ENCODE peak calls at places on chromosomes 16 and 17, in seven cellular contexts. O, C, A, Q, D, J and W are unnamed samples.

GRCh38 chr17:1617620-1618174 is 10.9 kb downstream of the SLC43A2 start:
- DNase-seq in J (no peak), D (peak), A (no peak), Q (peak), C (no peak), O (peak), W (no peak)

GRCh38 chr16:22417019-22417418 is 42.6 kb upstream of the CDR2 start:
- DNase-seq in J (no peak), A (no peak), O (no peak), C (no peak), Q (no peak), D (no peak), W (no peak)

GRCh38 chr16:89187337-89188063 is 12.8 kb downstream of the SLC22A31 start:
- DNase-seq in Q (peak), J (peak), D (no peak), C (peak), A (no peak), O (no peak), W (no peak)

GRCh38 chr17:40218740-40219072 is 398 bp upstream of the WIPF2 start:
- DNase-seq in J (peak), D (peak), Q (peak), A (peak), C (peak), O (peak), W (peak)

GRCh38 chr17:77442976-77443742 is 302.4 kb downstream of the SEC14L1 start:
- DNase-seq in J (peak), C (no peak), A (no peak), D (no peak), O (no peak), Q (no peak), W (no peak)

GRCh38 chr17:19284005-19284959 is 47.1 kb downstream of the EPN2 start:
- DNase-seq in D (peak), Q (no peak), A (no peak), J (no peak), C (peak), O (no peak), W (no peak)

GRCh38 chr16:10180771-10181163 is 1.5 kb downstream of the GRIN2A start:
- DNase-seq in A (no peak), D (no peak), C (peak), O (no peak), J (peak), Q (no peak), W (no peak)

GRCh38 chr16:46830902-46831647 is at the start of gene C16orf87:
- DNase-seq in J (peak), O (peak), Q (peak), C (peak), A (peak), D (peak), W (peak)

GRCh38 chr17:78722101-78722761 is 59.8 kb downstream of the CYTH1 start:
- DNase-seq in O (no peak), A (no peak), D (no peak), C (peak), Q (no peak), J (peak), W (no peak)

GRCh38 chr17:34826332-34826731 is 134.9 kb downstream of the CCT6B start:
- DNase-seq in C (no peak), O (no peak), A (no peak), Q (no peak), J (no peak), D (peak), W (no peak)

GRCh38 chr16:86823895-86824671 is 245.7 kb downstream of the FOXL1 start:
- DNase-seq in Q (no peak), A (no peak), J (no peak), C (peak), D (no peak), O (peak), W (no peak)

GRCh38 chr17:50218771-50219315 is 17.4 kb upstream of the COL1A1 start:
- DNase-seq in C (no peak), O (peak), A (no peak), Q (no peak), J (no peak), D (peak), W (no peak)

GRCh38 chr16:85668676-85669424 is 19.9 kb downstream of the GINS2 start:
- DNase-seq in J (no peak), D (no peak), C (peak), A (no peak), O (no peak), Q (no peak), W (peak)

GRCh38 chr17:47653442-47653841 is 3.7 kb downstream of the KPNB1 start:
- DNase-seq in D (no peak), C (no peak), O (no peak), A (no peak), J (no peak), Q (no peak), W (no peak)

GRCh38 chr17:2892305-2892971 is 96.2 kb downstream of the RAP1GAP2 start:
- DNase-seq in J (no peak), A (no peak), D (peak), Q (no peak), C (no peak), O (no peak), W (no peak)

GRCh38 chr16:50296807-50297206 is 30.5 kb downstream of the ADCY7 start:
- DNase-seq in J (no peak), A (no peak), D (no peak), C (peak), Q (peak), O (no peak), W (peak)

GRCh38 chr16:2475413-2476344 is 752 bp downstream of the TBC1D24 start:
- DNase-seq in Q (peak), A (no peak), C (peak), J (peak), D (no peak), O (no peak), W (no peak)

GRCh38 chr17:10292057-10292931 is 80.5 kb downstream of the MYH13 start:
- DNase-seq in A (peak), D (no peak), O (peak), C (no peak), J (peak), Q (no peak), W (no peak)

GRCh38 chr17:57587201-57587870 is 157.8 kb downstream of the CCDC182 start:
- DNase-seq in J (no peak), Q (no peak), D (no peak), A (no peak), O (no peak), C (peak), W (no peak)

GRCh38 chr17:77677210-77677609 is 281.3 kb upstream of the TNRC6C start:
- DNase-seq in A (no peak), Q (no peak), C (peak), O (no peak), D (no peak), J (no peak), W (peak)

GRCh38 chr16:80669673-80670072 is 128.9 kb downstream of the DYNLRB2 start:
- DNase-seq in D (no peak), Q (no peak), O (no peak), J (no peak), C (no peak), A (no peak), W (no peak)

GRCh38 chr17:29018788-29019474 is 13.1 kb upstream of the SEZ6 start:
- DNase-seq in J (no peak), O (no peak), Q (no peak), C (no peak), D (no peak), A (no peak), W (no peak)

GRCh38 chr16:85227924-85228462 is 115.7 kb upstream of the CIBAR2 start:
- DNase-seq in C (no peak), Q (no peak), D (no peak), J (no peak), O (no peak), A (no peak), W (no peak)

GRCh38 chr17:17132746-17133145 is 73.4 kb downstream of the PLD6 start:
- DNase-seq in A (no peak), J (no peak), O (no peak), Q (peak), C (no peak), D (no peak), W (peak)

GRCh38 chr16:88817785-88818609 is 6.3 kb upstream of the APRT start:
- DNase-seq in O (no peak), D (no peak), J (no peak), C (no peak), A (no peak), Q (no peak), W (no peak)

GRCh38 chr17:17915183-17915582 is 57.0 kb downstream of the TOM1L2 start:
- DNase-seq in A (no peak), C (no peak), O (no peak), D (no peak), Q (no peak), J (no peak), W (no peak)

GRCh38 chr17:8696456-8696855 is 48.2 kb downstream of the CCDC42 start:
- DNase-seq in D (no peak), O (no peak), A (no peak), J (no peak), C (no peak), Q (no peak), W (no peak)

GRCh38 chr17:10136258-10136981 is 62.0 kb downstream of the GAS7 start:
- DNase-seq in J (no peak), A (no peak), Q (no peak), O (no peak), D (no peak), C (no peak), W (no peak)

GRCh38 chr17:81251091-81251942 is 12.2 kb downstream of the NDUFAF8 start:
- DNase-seq in D (no peak), O (no peak), A (peak), J (no peak), C (no peak), Q (peak), W (no peak)

GRCh38 chr17:6677158-6677831 is 25.7 kb downstream of the C17orf100 start:
- DNase-seq in Q (no peak), D (no peak), C (no peak), O (no peak), J (peak), A (no peak), W (peak)

GRCh38 chr17:6811520-6811919 is 20.0 kb downstream of the TEKT1 start:
- DNase-seq in D (no peak), A (no peak), C (no peak), Q (no peak), O (no peak), J (no peak), W (no peak)

GRCh38 chr17:1904273-1905052 is 74.7 kb downstream of the RPA1 start:
- DNase-seq in D (no peak), Q (no peak), J (no peak), A (no peak), C (no peak), O (no peak), W (no peak)

GRCh38 chr16:58155839-58156238 is 26.7 kb upstream of the CFAP20 start:
- DNase-seq in Q (no peak), D (no peak), A (no peak), C (no peak), O (no peak), J (no peak), W (no peak)

GRCh38 chr17:4215882-4216411 is 47.8 kb downstream of the ANKFY1 start:
- DNase-seq in J (no peak), Q (no peak), C (no peak), A (no peak), D (no peak), O (no peak), W (no peak)

GRCh38 chr17:57553525-57553924 is 191.6 kb downstream of the CCDC182 start:
- DNase-seq in C (no peak), A (no peak), O (no peak), Q (no peak), J (no peak), D (no peak), W (no peak)

GRCh38 chr17:32944248-32945020 is 16.5 kb downstream of the TMEM98 start:
- DNase-seq in J (no peak), O (no peak), Q (no peak), C (no peak), A (no peak), D (no peak), W (no peak)

GRCh38 chr17:32943206-32943605 is 15.3 kb downstream of the TMEM98 start:
- DNase-seq in A (no peak), D (no peak), J (no peak), C (no peak), Q (no peak), O (no peak), W (no peak)

GRCh38 chr17:32943647-32944191 is 15.8 kb downstream of the TMEM98 start:
- DNase-seq in O (peak), D (no peak), J (no peak), Q (no peak), A (no peak), C (no peak), W (no peak)

GRCh38 chr17:32941419-32942032 is 13.6 kb downstream of the TMEM98 start:
- DNase-seq in A (no peak), C (no peak), Q (no peak), D (no peak), O (no peak), J (no peak), W (no peak)

GRCh38 chr17:32940706-32941390 is 12.9 kb downstream of the TMEM98 start:
- DNase-seq in J (no peak), C (no peak), Q (no peak), A (no peak), D (no peak), O (no peak), W (no peak)
- TF ChIP-seq CTCF in J (no peak), C (no peak), Q (no peak), A (no peak), D (no peak), O (no peak), W (no peak)

GRCh38 chr17:75878174-75878998 is at the start of gene TRIM47:
- DNase-seq in A (peak), Q (peak), J (peak), C (peak), O (no peak), D (peak), W (peak)
- TF ChIP-seq CTCF in A (peak), Q (no peak), J (no peak), C (no peak), O (no peak), D (no peak), W (peak)

GRCh38 chr17:31416503-31416923 is 25.0 kb downstream of the RAB11FIP4 start:
- DNase-seq in J (no peak), A (no peak), O (no peak), Q (peak), D (no peak), C (peak), W (peak)
- TF ChIP-seq CTCF in J (no peak), A (no peak), O (no peak), Q (no peak), D (no peak), C (no peak), W (no peak)

DNA sequence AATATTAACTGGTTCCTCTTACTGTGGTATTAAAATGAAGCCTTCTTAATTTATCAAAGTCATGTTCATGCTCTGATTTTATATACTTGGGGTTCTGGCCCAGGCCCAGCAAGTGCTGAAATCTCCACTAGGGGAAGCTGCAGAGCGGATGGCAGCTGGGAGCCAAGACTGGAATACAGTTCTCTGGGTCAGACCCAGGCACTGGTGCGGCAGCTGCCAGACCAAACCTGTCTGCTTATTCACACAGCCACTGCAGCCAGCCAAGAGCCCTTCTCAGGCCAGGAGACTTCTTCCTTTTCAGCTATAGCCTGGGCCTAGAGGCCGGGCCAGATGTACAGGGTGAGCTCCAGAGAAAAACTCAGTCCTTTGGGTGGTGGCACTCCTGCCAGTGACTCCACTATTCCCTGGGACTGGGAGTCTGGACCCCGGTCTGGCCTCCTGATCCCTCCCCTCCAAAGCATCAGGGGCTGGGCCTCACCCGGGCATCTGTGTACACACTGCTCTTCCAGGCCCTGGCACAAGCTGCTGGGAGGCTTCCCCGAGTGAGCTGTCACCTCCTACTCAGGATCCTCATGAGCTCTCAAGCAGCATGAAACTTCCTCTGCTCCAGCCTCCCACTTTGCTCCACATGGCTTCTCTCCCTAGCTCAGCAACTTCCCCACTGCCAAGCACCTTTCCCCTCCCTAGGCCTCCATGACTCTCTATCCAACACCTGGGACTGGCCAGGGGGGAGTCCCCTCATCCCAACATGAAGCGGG is 24.4 kb downstream of the ATP6V0D1 start:
- DNase-seq in A (peak), J (no peak), C (no peak), Q (peak), D (no peak), O (no peak), W (no peak)
- TF ChIP-seq CTCF in A (peak), J (peak), C (peak), Q (peak), D (peak), O (no peak), W (peak)

GRCh38 chr17:54111576-54111975 is 288.8 kb downstream of the KIF2B start:
- DNase-seq in C (no peak), D (no peak), O (no peak), J (no peak), A (no peak), Q (no peak), W (no peak)
- TF ChIP-seq CTCF in C (no peak), D (no peak), O (no peak), J (no peak), A (no peak), Q (no peak), W (no peak)

GRCh38 chr16:14649816-14650215 is 17.1 kb downstream of the BFAR start:
- DNase-seq in A (no peak), C (no peak), O (no peak), D (no peak), J (no peak), Q (no peak), W (no peak)

GRCh38 chr16:14652726-14653125 is 20.0 kb downstream of the BFAR start:
- DNase-seq in C (no peak), Q (no peak), D (no peak), J (no peak), O (no peak), A (no peak), W (no peak)

GRCh38 chr16:14650629-14651028 is 17.9 kb downstream of the BFAR start:
- DNase-seq in A (no peak), Q (no peak), C (no peak), O (no peak), D (no peak), J (no peak), W (no peak)
- TF ChIP-seq CTCF in A (no peak), Q (no peak), C (no peak), O (no peak), D (no peak), J (no peak), W (no peak)